ENCODE peak calls at places on chromosomes 16 and 17, in nine cellular contexts. P is non-pigmented ciliary epithelial cell; M is AG10803; E is psoas muscle; Y is GM12865; O is EL; T is stimulated activated CD4-positive, alpha-beta T cell treated with anti-CD3 and anti-CD28 coated beads, Interleukin-12 subunit alpha, Interleukin-12 subunit beta, amount 100 ng/mL, for 4 hours; J is stimulated activated CD8-positive, alpha-beta memory T cell treated with anti-CD3 and anti-CD28 coated beads, Interleukin-15, amount 100 ng/mL, for 1 hour; D is amygdala. R is an unnamed sample.

GRCh38 chr17:6066183-6066948 is 3.8 kb upstream of the WSCD1 start:
- DNase-seq in O (peak; percentile 19), T (no peak), J (no peak), D (no peak), Y (no peak), M (no peak), E (peak; percentile 11), P (no peak), R (no peak)

GRCh38 chr17:44053130-44053872 is 13.2 kb downstream of the LSM12 start:
- DNase-seq in Y (no peak), P (no peak), T (no peak), J (no peak), M (no peak), E (no peak), O (no peak), D (no peak), R (no peak)

GRCh38 chr17:15239471-15239870 is 25.7 kb downstream of the PMP22 start:
- DNase-seq in D (no peak), E (peak; percentile 47), M (no peak), J (no peak), Y (no peak), T (no peak), P (no peak), O (no peak), R (no peak)

GRCh38 chr16:85142771-85143211 is 30.5 kb upstream of the CIBAR2 start:
- DNase-seq in Y (no peak), M (no peak), T (no peak), P (no peak), O (no peak), D (no peak), E (no peak), J (no peak), R (no peak)

GRCh38 chr17:28188841-28189263 is 130.1 kb upstream of the TMEM97 start:
- DNase-seq in E (no peak), O (no peak), D (no peak), J (no peak), P (no peak), M (peak; percentile 9), Y (no peak), T (no peak), R (no peak)

GRCh38 chr16:81189100-81189664 is 49.3 kb upstream of the BCO1 start:
- DNase-seq in P (peak; percentile 47), E (peak; percentile 93), O (no peak), J (no peak), Y (no peak), D (peak; percentile 76), M (peak; percentile 56), T (no peak), R (no peak)

GRCh38 chr16:8958344-8958808 is 5.3 kb downstream of the USP7 start:
- DNase-seq in D (no peak), O (peak; percentile 86), M (peak; percentile 76), T (no peak), E (peak; percentile 77), Y (peak; percentile 56), J (no peak), P (no peak), R (no peak)

GRCh38 chr16:64225696-64226095 is 896.2 kb downstream of the CDH11 start:
- DNase-seq in E (no peak), M (no peak), D (no peak), P (no peak), J (no peak), O (no peak), T (no peak), Y (no peak), R (no peak)

GRCh38 chr17:26731005-26731921 is 562.7 kb upstream of the WSB1 start:
- DNase-seq in T (no peak), E (peak; percentile 46), M (no peak), D (no peak), J (no peak), Y (no peak), P (no peak), O (no peak), R (no peak)

GRCh38 chr16:14564881-14565687 is 65.0 kb downstream of the PARN start:
- DNase-seq in J (no peak), T (no peak), O (peak; percentile 4), P (no peak), Y (no peak), E (no peak), M (peak; percentile 31), D (no peak), R (no peak)

GRCh38 chr17:16314189-16314588 is 39.1 kb downstream of the CENPV start:
- DNase-seq in P (no peak), E (no peak), M (no peak), D (no peak), J (no peak), Y (no peak), T (no peak), O (peak; percentile 14), R (no peak)

GRCh38 chr17:78491236-78492115 is 85.7 kb downstream of the DNAH17 start:
- DNase-seq in J (no peak), P (no peak), E (no peak), Y (no peak), D (no peak), O (no peak), T (no peak), M (no peak), R (no peak)

GRCh38 chr17:12680407-12680897 is 14.8 kb downstream of the MYOCD start:
- DNase-seq in J (no peak), T (no peak), Y (no peak), P (no peak), O (no peak), M (no peak), E (no peak), D (no peak), R (no peak)

GRCh38 chr17:56203430-56203829 is 50.2 kb downstream of the ANKFN1 start:
- DNase-seq in M (peak; percentile 7), D (no peak), J (no peak), O (peak; percentile 2), E (no peak), P (no peak), T (no peak), Y (peak; percentile 45), R (no peak)

GRCh38 chr17:48472485-48473281 is 42.7 kb upstream of the SKAP1 start:
- DNase-seq in Y (peak; percentile 34), M (peak; percentile 75), P (peak; percentile 53), E (no peak), O (peak; percentile 91), T (no peak), J (no peak), D (no peak), R (no peak)

GRCh38 chr17:9115446-9116265 is 94.3 kb downstream of the NTN1 start:
- DNase-seq in D (no peak), J (peak; percentile 8), T (peak; percentile 52), O (peak; percentile 78), E (peak; percentile 83), M (peak; percentile 63), P (peak; percentile 14), Y (no peak), R (no peak)

GRCh38 chr16:84024854-84025253 is 17.7 kb downstream of the SLC38A8 start:
- DNase-seq in O (no peak), Y (no peak), P (peak; percentile 26), M (peak; percentile 39), T (no peak), D (no peak), E (no peak), J (no peak), R (no peak)

GRCh38 chr17:32693135-32693897 is 183.6 kb downstream of the MYO1D start:
- DNase-seq in T (no peak), E (no peak), Y (no peak), D (no peak), O (no peak), P (no peak), J (no peak), M (no peak), R (no peak)